ENCODE peak calls at places on chromosomes 12 and 14, in six cellular contexts. X is tibial nerve; J is Caco-2; N is CD14-positive monocyte; Y is activated T-cell treated with anti-CD3 and anti-CD28 coated beads for 1 hour; P is activated naive CD8-positive, alpha-beta T cell treated with anti-CD3 and anti-CD28 coated beads for 36 hours. S is an unnamed sample.

GRCh38 chr14:36747411-36748184 is 85.9 kb downstream of the PAX9 start:
- DNase-seq in X (no peak), J (peak), N (no peak), Y (no peak), P (no peak), S (no peak)

GRCh38 chr14:52461721-52462120 is 90.6 kb downstream of the TXNDC16 start:
- DNase-seq in X (no peak), J (no peak), N (no peak), Y (no peak), P (no peak), S (no peak)

GRCh38 chr12:72925716-72926115 is 653.5 kb downstream of the TRHDE start:
- DNase-seq in X (no peak), J (no peak), N (no peak), Y (no peak), P (no peak), S (no peak)

GRCh38 chr14:68210729-68211299 is 391.2 kb downstream of the RAD51B start:
- DNase-seq in X (no peak), J (no peak), N (peak), Y (no peak), P (peak), S (peak)

GRCh38 chr12:121190523-121191031 is 19.4 kb upstream of the P2RX4 start:
- DNase-seq in X (no peak), J (peak), N (peak), Y (no peak), P (no peak), S (no peak)

GRCh38 chr14:95533391-95533821 is 1.4 kb upstream of the GLRX5 start:
- DNase-seq in X (no peak), J (no peak), N (no peak), Y (no peak), P (no peak), S (no peak)

GRCh38 chr12:67056329-67056728 is 212.8 kb upstream of the CAND1 start:
- DNase-seq in X (no peak), J (no peak), N (no peak), Y (no peak), P (no peak), S (no peak)

GRCh38 chr14:85702937-85703336 is 173.0 kb downstream of the FLRT2 start:
- DNase-seq in X (peak), J (no peak), N (no peak), Y (no peak), P (no peak), S (no peak)

GRCh38 chr12:4421590-4422031 is 24.0 kb downstream of the FGF6 start:
- DNase-seq in X (peak), J (peak), N (no peak), Y (no peak), P (no peak), S (no peak)

GRCh38 chr14:100729982-100730381 is 3.3 kb downstream of the DLK1 start:
- DNase-seq in X (no peak), J (no peak), N (no peak), Y (no peak), P (no peak), S (no peak)

GRCh38 chr12:15984963-15985362 is 73.8 kb downstream of the DERA start:
- DNase-seq in X (no peak), J (no peak), N (no peak), Y (no peak), P (no peak), S (no peak)

GRCh38 chr14:24690492-24690891 is 56.5 kb upstream of the GZMB start:
- DNase-seq in X (no peak), J (peak), N (no peak), Y (no peak), P (no peak), S (no peak)

GRCh38 chr12:110245278-110245868 is 35.7 kb upstream of the ATP2A2 start:
- DNase-seq in X (no peak), J (no peak), N (no peak), Y (peak), P (peak), S (no peak)

GRCh38 chr12:31728289-31728916 is 418 bp downstream of the AMN1 start:
- DNase-seq in X (peak), J (no peak), N (no peak), Y (peak), P (peak), S (no peak)

GRCh38 chr12:6831450-6831995 is 3.3 kb downstream of the P3H3 start:
- DNase-seq in X (no peak), J (no peak), N (no peak), Y (no peak), P (no peak), S (no peak)

GRCh38 chr14:87754512-87755223 is 238.3 kb downstream of the GALC start:
- DNase-seq in X (no peak), J (no peak), N (no peak), Y (no peak), P (no peak), S (no peak)

GRCh38 chr12:12350868-12351463 is 924 bp upstream of the MANSC1 start:
- DNase-seq in X (no peak), J (peak), N (no peak), Y (no peak), P (no peak), S (no peak)

GRCh38 chr12:124411291-124411878 is 116.5 kb downstream of the RFLNA start:
- DNase-seq in X (peak), J (no peak), N (no peak), Y (no peak), P (no peak), S (no peak)

GRCh38 chr14:38900887-38901286 is 202.1 kb downstream of the SEC23A start:
- DNase-seq in X (no peak), J (no peak), N (no peak), Y (no peak), P (no peak), S (no peak)

GRCh38 chr14:96799489-96800056 is 2.4 kb downstream of the VRK1 start:
- DNase-seq in X (no peak), J (no peak), N (no peak), Y (no peak), P (no peak), S (no peak)